ENCODE peak calls at places on chromosomes 7 and 10, in eight cellular contexts. Z is T-helper 2 cell; T is naive thymus-derived CD8-positive, alpha-beta T cell; G is endothelial cell; X is IMR-90; L is ecto neural progenitor cell; W is stimulated activated CD8-positive, alpha-beta memory T cell treated with anti-CD3 and anti-CD28 coated beads, Interleukin-15, amount 100 ng/mL, for 24 hours; H is NCI-H2171. V is an unnamed sample.

GRCh38 chr10:60652628-60653027 is 125.7 kb upstream of the CDK1 start:
- DNase-seq in G (no peak), X (no peak), W (no peak), H (no peak), L (no peak), Z (no peak), T (no peak), V (no peak)

GRCh38 chr10:69438531-69439349 is 12.5 kb upstream of the TSPAN15 start:
- DNase-seq in G (no peak), T (no peak), L (no peak), X (peak; percentile 16), H (no peak), Z (no peak), W (no peak), V (no peak)

GRCh38 chr10:62093863-62094291 is 174.8 kb downstream of the RTKN2 start:
- DNase-seq in X (peak; percentile 79), W (no peak), Z (no peak), H (no peak), G (no peak), L (no peak), T (no peak), V (no peak)

GRCh38 chr10:44947356-44948152 is 12.0 kb upstream of the RASSF4 start:
- DNase-seq in L (peak; percentile 43), T (no peak), G (no peak), Z (no peak), X (no peak), H (no peak), W (no peak), V (no peak)

GRCh38 chr10:119104653-119105024 is 726 bp downstream of the DENND10 start:
- DNase-seq in T (no peak), L (no peak), G (no peak), W (no peak), Z (no peak), H (no peak), X (no peak), V (no peak)

GRCh38 chr7:11527707-11528106 is 304.3 kb downstream of the THSD7A start:
- DNase-seq in W (no peak), X (no peak), H (no peak), L (no peak), G (no peak), Z (no peak), T (no peak), V (no peak)

GRCh38 chr7:40057292-40057691 is 77.1 kb downstream of the MPLKIP start:
- DNase-seq in W (no peak), T (no peak), Z (no peak), H (no peak), G (no peak), X (peak; percentile 20), L (no peak), V (no peak)

GRCh38 chr7:116780521-116780920 is 81.9 kb upstream of the CAPZA2 start:
- DNase-seq in X (no peak), H (no peak), L (no peak), Z (no peak), W (no peak), G (no peak), T (no peak), V (no peak)

V was measured in KG1.